ENCODE peak calls at places on chromosomes 4 and X, in six cellular contexts. R is heart left ventricle, I is sigmoid colon, H is suprapubic skin, L is Caco-2, V is ovary. Q is an unnamed sample. For H3K4me1 and H3K27me3, the result is how much of the 10 kb centered on the place peaks cover.

GRCh38 chr4:159021597-159022385 is 81.1 kb upstream of the RAPGEF2 start:
- DNase-seq in H (no peak), L (no peak), I (no peak), V (no peak), R (no peak), Q (no peak)

GRCh38 chr4:26197018-26197779 is 123.6 kb upstream of the RBPJ start:
- DNase-seq in V (no peak), I (no peak), H (no peak), R (no peak), L (no peak), Q (no peak)

GRCh38 chr4:143517764-143518163 is 4.3 kb downstream of the SMARCA5 start:
- DNase-seq in H (no peak), V (no peak), L (no peak), R (no peak), I (no peak), Q (no peak)

GRCh38 chr4:95155759-95156451 is 392.9 kb downstream of the UNC5C start:
- DNase-seq in L (no peak), I (no peak), V (no peak), H (no peak), R (no peak), Q (no peak)

GRCh38 chrX:41922125-41922521 is 1.2 kb downstream of the CASK start:
- DNase-seq in L (no peak), V (no peak), H (no peak), I (no peak), R (no peak), Q (peak)

GRCh38 chr4:185399466-185399865 is 2.8 kb downstream of the ANKRD37 start:
- DNase-seq in I (no peak), H (no peak), L (no peak), R (no peak), V (no peak), Q (no peak)

GRCh38 chrX:130336531-130336930 is 3.2 kb upstream of the SLC25A14 start:
- DNase-seq in H (no peak), L (no peak), R (no peak), V (no peak), I (no peak), Q (no peak)

GRCh38 chr4:55768291-55768690 is 51.3 kb upstream of the EXOC1L start:
- DNase-seq in L (peak), I (no peak), V (no peak), R (no peak), H (no peak), Q (peak)

GRCh38 chrX:4550018-4550417 is 836.6 kb upstream of the PRKX start:
- DNase-seq in L (no peak), R (no peak), H (no peak), I (no peak), V (no peak), Q (no peak)

GRCh38 chr4:68347845-68348244 is 2.0 kb downstream of the YTHDC1 start:
- DNase-seq in H (no peak), R (no peak), I (no peak), L (no peak), V (no peak), Q (no peak)

GRCh38 chrX:15686818-15687685 is 22.4 kb upstream of the CLTRN start:
- DNase-seq in H (no peak), R (no peak), I (no peak), V (peak), L (peak), Q (peak)

GRCh38 chr4:85779165-85779564 is 304.2 kb downstream of the ARHGAP24 start:
- DNase-seq in H (no peak), R (no peak), I (no peak), V (no peak), L (no peak), Q (no peak)

GRCh38 chr4:164648151-164648848 is 105.6 kb upstream of the SMIM31 start:
- DNase-seq in R (no peak), I (no peak), L (no peak), V (no peak), H (no peak), Q (no peak)

GRCh38 chr4:173288296-173288695 is 45.9 kb downstream of the HMGB2 start:
- DNase-seq in I (peak), R (peak), V (no peak), H (no peak), L (peak), Q (peak)

GRCh38 chr4:1851575-1852415 is 4.2 kb downstream of the LETM1 start:
- DNase-seq in L (no peak), R (peak), H (no peak), I (no peak), V (no peak), Q (no peak)

GRCh38 chr4:20391224-20391623 is 139.5 kb downstream of the SLIT2 start:
- DNase-seq in H (no peak), I (no peak), V (no peak), L (no peak), R (no peak), Q (no peak)

GRCh38 chrX:51395807-51396728 is 63.4 kb downstream of the NUDT10 start:
- DNase-seq in H (no peak), I (peak), L (no peak), R (peak), V (peak), Q (peak)

GRCh38 chr4:91280551-91281290 is 1023.0 kb upstream of the GRID2 start:
- DNase-seq in V (no peak), H (no peak), R (no peak), L (no peak), I (no peak), Q (no peak)

GRCh38 chrX:1262369-1262768 is 6.2 kb upstream of the CSF2RA start:
- DNase-seq in L (no peak), V (no peak), H (no peak), I (no peak), R (no peak), Q (no peak)

GRCh38 chrX:105483011-105483410 is 262.5 kb upstream of the TEX13A start:
- DNase-seq in L (no peak), R (no peak), H (no peak), I (no peak), V (no peak), Q (no peak)

GRCh38 chrX:106168107-106168506 is at the start of gene PWWP3B:
- DNase-seq in L (peak), I (no peak), H (no peak), V (peak), R (peak), Q (no peak)

GRCh38 chr4:22842360-22842759 is 149.6 kb downstream of the GBA3 start:
- DNase-seq in H (no peak), I (no peak), V (no peak), L (no peak), R (no peak), Q (no peak)

GRCh38 chrX:2962346-2962745 is 33.2 kb upstream of the ARSD start:
- DNase-seq in R (no peak), L (no peak), H (no peak), I (no peak), V (no peak), Q (no peak)

GRCh38 chr4:189069782-189070181 is 870.9 kb upstream of the FRG1 start:
- DNase-seq in R (no peak), L (no peak), I (no peak), V (no peak), H (no peak), Q (no peak)

DNA sequence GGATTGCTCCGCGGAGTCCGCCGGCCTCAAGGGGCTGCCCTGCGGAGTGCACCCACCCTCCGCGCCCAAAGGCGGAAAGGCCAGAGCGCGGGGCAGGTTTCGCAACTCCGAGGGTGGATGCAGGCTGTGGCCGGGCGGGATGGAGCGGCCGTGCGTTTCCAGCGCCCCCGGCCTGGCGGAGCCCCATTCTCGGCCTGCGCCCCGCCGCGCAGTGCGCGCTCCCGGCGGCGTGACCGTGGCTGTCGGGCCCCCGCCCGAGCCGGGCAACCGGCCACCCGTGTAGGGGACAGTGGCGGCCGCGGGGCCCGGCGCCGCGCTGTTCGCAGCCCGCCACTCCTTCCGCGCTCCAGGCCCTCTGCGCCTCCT is 331 bp downstream of the SETD7 start:
- DNase-seq in V (peak), R (peak), L (peak), I (peak), H (peak), Q (no peak)
- H3K4me1 ChIP-seq in V (under half), R (half or more), L (under half), I (half or more), H (half or more), Q (under half)

DNA sequence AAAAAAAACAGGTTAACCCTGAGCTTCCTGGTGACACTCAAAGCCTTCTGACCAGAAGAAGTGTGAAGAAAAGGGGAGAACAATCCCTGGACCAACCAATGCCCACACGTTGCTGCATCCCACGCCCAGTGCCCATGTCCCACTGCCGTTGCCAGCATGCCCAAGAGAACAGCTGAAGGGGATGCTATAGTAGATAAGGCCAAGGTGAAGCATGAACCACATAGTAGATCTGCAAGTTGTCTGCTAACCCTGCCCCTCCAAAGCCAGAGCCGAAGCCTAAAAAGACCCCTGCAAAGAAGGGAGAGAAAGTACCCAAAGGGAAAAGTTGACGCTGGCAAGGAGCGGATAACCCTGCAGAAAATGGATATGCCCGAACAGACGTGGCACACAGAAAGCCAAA is 11.3 kb upstream of the CD38 start:
- DNase-seq in R (no peak), H (no peak), L (no peak), V (no peak), I (no peak), Q (no peak)
- H3K4me3 ChIP-seq in R (no peak), H (no peak), L (no peak), V (no peak), I (no peak), Q (no peak)

GRCh38 chrX:83508526-83509245 is 596 bp downstream of the POU3F4 start:
- DNase-seq in R (no peak), I (no peak), H (no peak), L (no peak), V (no peak), Q (no peak)
- H3K27me3 ChIP-seq in R (under half), I (under half), H (half or more), L (under half), V (under half), Q (under half)

DNA sequence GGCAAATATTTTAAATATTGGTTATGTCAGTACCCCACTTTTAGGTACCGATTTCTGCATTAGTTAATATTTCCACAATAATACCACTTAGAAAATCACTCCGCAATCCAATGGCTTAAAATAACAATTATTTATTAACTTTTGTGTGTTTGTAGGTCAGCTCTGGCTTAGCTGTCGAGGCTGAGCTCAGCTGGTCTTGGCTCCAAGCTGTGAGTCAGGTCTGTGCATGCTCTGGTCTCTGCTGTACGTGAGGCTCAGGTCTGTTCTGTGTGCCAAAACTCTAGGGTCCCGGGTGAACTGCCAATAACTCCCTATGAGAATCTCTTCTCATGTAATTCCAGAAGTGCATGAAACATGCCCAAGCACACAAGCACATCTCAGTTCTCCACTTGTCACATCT is 245.8 kb upstream of the GK2 start:
- DNase-seq in L (no peak), R (no peak), V (no peak), I (no peak), H (no peak), Q (no peak)
- H3K4me1 ChIP-seq in L (under half), R (under half), V (under half), I (under half), H (under half), Q (under half)